ENCODE peak calls at places on chromosomes 5 and 9, in nine cellular contexts. One of them, this sample, is unnamed.

GRCh38 chr5:34475249-34475966 is 180.7 kb upstream of the RAI14 start:
- DNase-seq in left lung: no peak
- DNase-seq in cardiac muscle cell: no peak
- DNase-seq in islet precursor cell: no peak
- DNase-seq in C1 segment of cervical spinal cord: no peak
- DNase-seq in GM13976: no peak
- DNase-seq in A549: no peak
- DNase-seq in H4: no peak
- DNase-seq in NCI-H1417: no peak
- DNase-seq in this sample: no peak

GRCh38 chr9:75602074-75602473 is 288.4 kb upstream of the PCSK5 start:
- DNase-seq in left lung: no peak
- DNase-seq in cardiac muscle cell: no peak
- DNase-seq in islet precursor cell: no peak
- DNase-seq in C1 segment of cervical spinal cord: no peak
- DNase-seq in GM13976: no peak
- DNase-seq in A549: no peak
- DNase-seq in H4: no peak
- DNase-seq in NCI-H1417: no peak
- DNase-seq in this sample: no peak

GRCh38 chr5:42059291-42059690 is 134.2 kb downstream of the FBXO4 start:
- DNase-seq in left lung: no peak
- DNase-seq in cardiac muscle cell: no peak
- DNase-seq in islet precursor cell: no peak
- DNase-seq in C1 segment of cervical spinal cord: no peak
- DNase-seq in GM13976: no peak
- DNase-seq in A549: no peak
- DNase-seq in H4: no peak
- DNase-seq in NCI-H1417: no peak
- DNase-seq in this sample: peak

GRCh38 chr5:119795768-119796167 is 166.4 kb downstream of the FAM170A start:
- DNase-seq in left lung: no peak
- DNase-seq in cardiac muscle cell: no peak
- DNase-seq in islet precursor cell: no peak
- DNase-seq in C1 segment of cervical spinal cord: no peak
- DNase-seq in GM13976: no peak
- DNase-seq in A549: no peak
- DNase-seq in H4: peak
- DNase-seq in NCI-H1417: no peak
- DNase-seq in this sample: peak

GRCh38 chr9:95341262-95342011 is 23.9 kb upstream of the FANCC start:
- DNase-seq in left lung: no peak
- DNase-seq in cardiac muscle cell: peak
- DNase-seq in islet precursor cell: no peak
- DNase-seq in C1 segment of cervical spinal cord: peak
- DNase-seq in GM13976: no peak
- DNase-seq in A549: peak
- DNase-seq in H4: no peak
- DNase-seq in NCI-H1417: no peak
- DNase-seq in this sample: peak

GRCh38 chr9:37146372-37146771 is 26.0 kb downstream of the ZCCHC7 start:
- DNase-seq in left lung: no peak
- DNase-seq in cardiac muscle cell: peak
- DNase-seq in islet precursor cell: no peak
- DNase-seq in C1 segment of cervical spinal cord: no peak
- DNase-seq in GM13976: peak
- DNase-seq in A549: no peak
- DNase-seq in H4: no peak
- DNase-seq in NCI-H1417: no peak
- DNase-seq in this sample: no peak

GRCh38 chr9:101393135-101393534 is 5.3 kb downstream of the MRPL50 start:
- DNase-seq in left lung: no peak
- DNase-seq in cardiac muscle cell: no peak
- DNase-seq in islet precursor cell: no peak
- DNase-seq in C1 segment of cervical spinal cord: no peak
- DNase-seq in GM13976: no peak
- DNase-seq in A549: no peak
- DNase-seq in H4: no peak
- DNase-seq in NCI-H1417: no peak
- DNase-seq in this sample: no peak

GRCh38 chr9:103991698-103992097 is 102.4 kb upstream of the SMC2 start:
- DNase-seq in left lung: no peak
- DNase-seq in cardiac muscle cell: no peak
- DNase-seq in islet precursor cell: no peak
- DNase-seq in C1 segment of cervical spinal cord: no peak
- DNase-seq in GM13976: peak
- DNase-seq in A549: no peak
- DNase-seq in H4: no peak
- DNase-seq in NCI-H1417: no peak
- DNase-seq in this sample: peak

GRCh38 chr5:74919487-74919886 is 53.3 kb upstream of the FAM169A start:
- DNase-seq in left lung: no peak
- DNase-seq in cardiac muscle cell: peak
- DNase-seq in islet precursor cell: no peak
- DNase-seq in C1 segment of cervical spinal cord: peak
- DNase-seq in GM13976: peak
- DNase-seq in A549: peak
- DNase-seq in H4: peak
- DNase-seq in NCI-H1417: peak
- DNase-seq in this sample: peak

GRCh38 chr5:126509339-126509738 is 85.7 kb downstream of the ALDH7A1 start:
- DNase-seq in left lung: no peak
- DNase-seq in cardiac muscle cell: peak
- DNase-seq in islet precursor cell: no peak
- DNase-seq in C1 segment of cervical spinal cord: no peak
- DNase-seq in GM13976: no peak
- DNase-seq in A549: no peak
- DNase-seq in H4: no peak
- DNase-seq in NCI-H1417: no peak
- DNase-seq in this sample: no peak

GRCh38 chr5:132215329-132215728 is 12.3 kb downstream of the P4HA2 start:
- DNase-seq in left lung: peak
- DNase-seq in cardiac muscle cell: peak
- DNase-seq in islet precursor cell: peak
- DNase-seq in C1 segment of cervical spinal cord: peak
- DNase-seq in GM13976: no peak
- DNase-seq in A549: peak
- DNase-seq in H4: peak
- DNase-seq in NCI-H1417: no peak
- DNase-seq in this sample: peak

GRCh38 chr9:129685220-129685932 is 19.9 kb downstream of the PRRX2 start:
- DNase-seq in left lung: no peak
- DNase-seq in cardiac muscle cell: no peak
- DNase-seq in islet precursor cell: peak
- DNase-seq in C1 segment of cervical spinal cord: no peak
- DNase-seq in GM13976: no peak
- DNase-seq in A549: peak
- DNase-seq in H4: peak
- DNase-seq in NCI-H1417: no peak
- DNase-seq in this sample: peak

GRCh38 chr9:131277673-131278420 is 1.5 kb upstream of the FAM78A start:
- DNase-seq in left lung: peak
- DNase-seq in cardiac muscle cell: peak
- DNase-seq in islet precursor cell: peak
- DNase-seq in C1 segment of cervical spinal cord: peak
- DNase-seq in GM13976: peak
- DNase-seq in A549: peak
- DNase-seq in H4: peak
- DNase-seq in NCI-H1417: peak
- DNase-seq in this sample: peak

GRCh38 chr9:33450747-33451146 is 3.4 kb upstream of the AQP3 start:
- DNase-seq in left lung: no peak
- DNase-seq in cardiac muscle cell: no peak
- DNase-seq in islet precursor cell: no peak
- DNase-seq in C1 segment of cervical spinal cord: no peak
- DNase-seq in GM13976: no peak
- DNase-seq in A549: no peak
- DNase-seq in H4: no peak
- DNase-seq in NCI-H1417: no peak
- DNase-seq in this sample: no peak

GRCh38 chr5:58934629-58935097 is 351.8 kb downstream of the RAB3C start:
- DNase-seq in left lung: no peak
- DNase-seq in cardiac muscle cell: peak
- DNase-seq in islet precursor cell: no peak
- DNase-seq in C1 segment of cervical spinal cord: no peak
- DNase-seq in GM13976: no peak
- DNase-seq in A549: no peak
- DNase-seq in H4: no peak
- DNase-seq in NCI-H1417: no peak
- DNase-seq in this sample: no peak

GRCh38 chr5:43313854-43314457 is 744 bp upstream of the HMGCS1 start:
- DNase-seq in left lung: no peak
- DNase-seq in cardiac muscle cell: peak
- DNase-seq in islet precursor cell: no peak
- DNase-seq in C1 segment of cervical spinal cord: peak
- DNase-seq in GM13976: no peak
- DNase-seq in A549: peak
- DNase-seq in H4: peak
- DNase-seq in NCI-H1417: peak
- DNase-seq in this sample: no peak

GRCh38 chr9:28024616-28025147 is 451.4 kb upstream of the C9orf72 start:
- DNase-seq in left lung: no peak
- DNase-seq in cardiac muscle cell: no peak
- DNase-seq in islet precursor cell: no peak
- DNase-seq in C1 segment of cervical spinal cord: peak
- DNase-seq in GM13976: no peak
- DNase-seq in A549: no peak
- DNase-seq in H4: no peak
- DNase-seq in NCI-H1417: peak
- DNase-seq in this sample: no peak

GRCh38 chr5:13985736-13986418 is 41.4 kb upstream of the DNAH5 start:
- DNase-seq in left lung: no peak
- DNase-seq in cardiac muscle cell: peak
- DNase-seq in islet precursor cell: peak
- DNase-seq in C1 segment of cervical spinal cord: no peak
- DNase-seq in GM13976: no peak
- DNase-seq in A549: peak
- DNase-seq in H4: peak
- DNase-seq in NCI-H1417: no peak
- DNase-seq in this sample: peak

GRCh38 chr9:96021616-96022444 is 146.3 kb downstream of the ERCC6L2 start:
- DNase-seq in left lung: no peak
- DNase-seq in cardiac muscle cell: no peak
- DNase-seq in islet precursor cell: peak
- DNase-seq in C1 segment of cervical spinal cord: peak
- DNase-seq in GM13976: peak
- DNase-seq in A549: no peak
- DNase-seq in H4: no peak
- DNase-seq in NCI-H1417: peak
- DNase-seq in this sample: no peak

GRCh38 chr5:124289641-124290201 is 456.7 kb downstream of the ZNF608 start:
- DNase-seq in left lung: no peak
- DNase-seq in cardiac muscle cell: no peak
- DNase-seq in islet precursor cell: peak
- DNase-seq in C1 segment of cervical spinal cord: peak
- DNase-seq in GM13976: no peak
- DNase-seq in A549: no peak
- DNase-seq in H4: no peak
- DNase-seq in NCI-H1417: no peak
- DNase-seq in this sample: no peak

GRCh38 chr9:133075925-133076324 is 14.1 kb downstream of the CEL start:
- DNase-seq in left lung: no peak
- DNase-seq in cardiac muscle cell: peak
- DNase-seq in islet precursor cell: no peak
- DNase-seq in C1 segment of cervical spinal cord: no peak
- DNase-seq in GM13976: no peak
- DNase-seq in A549: no peak
- DNase-seq in H4: no peak
- DNase-seq in NCI-H1417: no peak
- DNase-seq in this sample: no peak

GRCh38 chr5:145903862-145904261 is 31.0 kb upstream of the GRXCR2 start:
- DNase-seq in left lung: no peak
- DNase-seq in cardiac muscle cell: peak
- DNase-seq in islet precursor cell: no peak
- DNase-seq in C1 segment of cervical spinal cord: no peak
- DNase-seq in GM13976: no peak
- DNase-seq in A549: no peak
- DNase-seq in H4: no peak
- DNase-seq in NCI-H1417: no peak
- DNase-seq in this sample: no peak

GRCh38 chr9:81292056-81292805 is 397.1 kb downstream of the TLE1 start:
- DNase-seq in left lung: no peak
- DNase-seq in cardiac muscle cell: no peak
- DNase-seq in islet precursor cell: no peak
- DNase-seq in C1 segment of cervical spinal cord: no peak
- DNase-seq in GM13976: no peak
- DNase-seq in A549: no peak
- DNase-seq in H4: no peak
- DNase-seq in NCI-H1417: peak
- DNase-seq in this sample: no peak

GRCh38 chr5:92147792-92148191 is 764.7 kb upstream of the ARRDC3 start:
- DNase-seq in left lung: no peak
- DNase-seq in cardiac muscle cell: no peak
- DNase-seq in islet precursor cell: no peak
- DNase-seq in C1 segment of cervical spinal cord: no peak
- DNase-seq in GM13976: no peak
- DNase-seq in A549: no peak
- DNase-seq in H4: no peak
- DNase-seq in NCI-H1417: peak
- DNase-seq in this sample: no peak

GRCh38 chr9:116193636-116194035 is 40.0 kb downstream of the PAPPA start:
- DNase-seq in left lung: no peak
- DNase-seq in cardiac muscle cell: peak
- DNase-seq in islet precursor cell: no peak
- DNase-seq in C1 segment of cervical spinal cord: no peak
- DNase-seq in GM13976: no peak
- DNase-seq in A549: no peak
- DNase-seq in H4: peak
- DNase-seq in NCI-H1417: no peak
- DNase-seq in this sample: no peak

GRCh38 chr5:142296914-142297417 is 27.9 kb downstream of the SPRY4 start:
- DNase-seq in left lung: no peak
- DNase-seq in cardiac muscle cell: peak
- DNase-seq in islet precursor cell: no peak
- DNase-seq in C1 segment of cervical spinal cord: no peak
- DNase-seq in GM13976: no peak
- DNase-seq in A549: no peak
- DNase-seq in H4: peak
- DNase-seq in NCI-H1417: no peak
- DNase-seq in this sample: no peak

GRCh38 chr9:98164912-98165311 is 27.5 kb downstream of the CORO2A start:
- DNase-seq in left lung: no peak
- DNase-seq in cardiac muscle cell: no peak
- DNase-seq in islet precursor cell: peak
- DNase-seq in C1 segment of cervical spinal cord: no peak
- DNase-seq in GM13976: no peak
- DNase-seq in A549: no peak
- DNase-seq in H4: no peak
- DNase-seq in NCI-H1417: no peak
- DNase-seq in this sample: no peak

GRCh38 chr9:94734054-94734754 is 7.7 kb downstream of the AOPEP start:
- DNase-seq in left lung: no peak
- DNase-seq in cardiac muscle cell: peak
- DNase-seq in islet precursor cell: no peak
- DNase-seq in C1 segment of cervical spinal cord: no peak
- DNase-seq in GM13976: no peak
- DNase-seq in A549: no peak
- DNase-seq in H4: no peak
- DNase-seq in NCI-H1417: no peak
- DNase-seq in this sample: no peak

GRCh38 chr9:21836437-21837161 is 34.2 kb downstream of the MTAP start:
- DNase-seq in left lung: no peak
- DNase-seq in cardiac muscle cell: peak
- DNase-seq in islet precursor cell: no peak
- DNase-seq in C1 segment of cervical spinal cord: no peak
- DNase-seq in GM13976: no peak
- DNase-seq in A549: no peak
- DNase-seq in H4: no peak
- DNase-seq in NCI-H1417: no peak
- DNase-seq in this sample: peak

GRCh38 chr9:71725590-71726338 is 42.5 kb downstream of the CEMIP2 start:
- DNase-seq in left lung: no peak
- DNase-seq in cardiac muscle cell: peak
- DNase-seq in islet precursor cell: peak
- DNase-seq in C1 segment of cervical spinal cord: no peak
- DNase-seq in GM13976: no peak
- DNase-seq in A549: peak
- DNase-seq in H4: peak
- DNase-seq in NCI-H1417: peak
- DNase-seq in this sample: no peak